ENCODE peak calls at places on chromosomes 16 and 17, in eight cellular contexts. P, E, G, H, F, Y, L and S are unnamed samples.

GRCh38 chr17:42122371-42123303 is at the start of gene HSPB9:
- DNase-seq in P (peak; percentile 95), E (no peak), G (no peak), H (no peak), F (peak; percentile 55), Y (no peak), L (no peak), S (no peak)

GRCh38 chr16:69404275-69404805 is 18.5 kb upstream of the TERF2 start:
- DNase-seq in P (peak; percentile 18), E (peak; percentile 64), G (no peak), H (no peak), F (no peak), Y (peak; percentile 55), L (peak; percentile 57), S (no peak)

GRCh38 chr16:87951550-87952538 is 610 bp downstream of the BANP start:
- DNase-seq in P (peak; percentile 33), E (no peak), G (no peak), H (no peak), F (no peak), Y (no peak), L (no peak), S (peak; percentile 20)

GRCh38 chr16:72723781-72724180 is 324.1 kb downstream of the ZFHX3 start:
- DNase-seq in P (no peak), E (no peak), G (no peak), H (no peak), F (no peak), Y (peak; percentile 34), L (peak; percentile 26), S (peak; percentile 64)

GRCh38 chr17:41061969-41062368 is 2.1 kb upstream of the KRTAP2-3 start:
- DNase-seq in P (no peak), E (peak; percentile 23), G (no peak), H (no peak), F (no peak), Y (peak; percentile 90), L (peak; percentile 79), S (peak; percentile 46)

GRCh38 chr17:1720856-1721386 is 3.6 kb upstream of the WDR81 start:
- DNase-seq in P (peak; percentile 77), E (peak; percentile 56), G (peak; percentile 33), H (peak; percentile 63), F (peak; percentile 78), Y (peak; percentile 62), L (no peak), S (peak; percentile 73)

GRCh38 chr16:70703835-70704381 is 18.1 kb upstream of the MTSS2 start:
- DNase-seq in P (no peak), E (no peak), G (no peak), H (no peak), F (no peak), Y (no peak), L (no peak), S (no peak)

GRCh38 chr16:15530085-15530484 is 95.7 kb downstream of the BMERB1 start:
- DNase-seq in P (no peak), E (no peak), G (no peak), H (no peak), F (no peak), Y (no peak), L (no peak), S (no peak)

GRCh38 chr16:4231367-4231766 is 10.5 kb downstream of the SRL start:
- DNase-seq in P (no peak), E (no peak), G (no peak), H (no peak), F (no peak), Y (no peak), L (no peak), S (no peak)

GRCh38 chr16:84451781-84452180 is 52.7 kb downstream of the MEAK7 start:
- DNase-seq in P (no peak), E (no peak), G (no peak), H (no peak), F (no peak), Y (no peak), L (no peak), S (no peak)

GRCh38 chr16:19701091-19701490 is 16.9 kb downstream of the KNOP1 start:
- DNase-seq in P (no peak), E (no peak), G (no peak), H (no peak), F (no peak), Y (peak; percentile 34), L (peak; percentile 43), S (no peak)

GRCh38 chr16:10584956-10585561 is 4.7 kb upstream of the EMP2 start:
- DNase-seq in P (no peak), E (no peak), G (no peak), H (no peak), F (no peak), Y (peak; percentile 51), L (peak; percentile 42), S (no peak)

GRCh38 chr16:29319726-29320125 is 86.8 kb downstream of the NPIPB11 start:
- DNase-seq in P (no peak), E (no peak), G (no peak), H (no peak), F (no peak), Y (no peak), L (no peak), S (no peak)

GRCh38 chr16:25192096-25192495 is 24.7 kb upstream of the AQP8 start:
- DNase-seq in P (no peak), E (no peak), G (no peak), H (no peak), F (no peak), Y (no peak), L (no peak), S (no peak)

GRCh38 chr17:9842057-9842758 is 16.5 kb downstream of the GLP2R start:
- DNase-seq in P (no peak), E (peak; percentile 65), G (no peak), H (no peak), F (no peak), Y (peak; percentile 85), L (peak; percentile 86), S (peak; percentile 36)

GRCh38 chr17:38611070-38611786 is 5.5 kb upstream of the SRCIN1 start:
- DNase-seq in P (no peak), E (no peak), G (no peak), H (peak; percentile 3), F (no peak), Y (no peak), L (no peak), S (no peak)

GRCh38 chr17:12637015-12637414 is 28.7 kb upstream of the MYOCD start:
- DNase-seq in P (no peak), E (peak; percentile 56), G (no peak), H (no peak), F (no peak), Y (peak; percentile 96), L (peak; percentile 94), S (peak; percentile 93)

GRCh38 chr16:47726031-47726675 is 265.0 kb downstream of the PHKB start:
- DNase-seq in P (no peak), E (no peak), G (no peak), H (no peak), F (no peak), Y (no peak), L (no peak), S (peak; percentile 10)

GRCh38 chr17:76955191-76955590 is 87.0 kb downstream of the MGAT5B start:
- DNase-seq in P (no peak), E (no peak), G (no peak), H (no peak), F (no peak), Y (no peak), L (no peak), S (no peak)

GRCh38 chr17:80859004-80859941 is 132.4 kb upstream of the CHMP6 start:
- DNase-seq in P (peak; percentile 44), E (no peak), G (no peak), H (no peak), F (peak; percentile 54), Y (peak; percentile 89), L (peak; percentile 53), S (peak; percentile 90)

GRCh38 chr17:8190506-8190905 is 526 bp upstream of the BORCS6 start:
- DNase-seq in P (no peak), E (no peak), G (no peak), H (no peak), F (no peak), Y (no peak), L (no peak), S (no peak)

GRCh38 chr17:8189041-8189710 is 804 bp downstream of the BORCS6 start:
- DNase-seq in P (no peak), E (no peak), G (no peak), H (no peak), F (no peak), Y (no peak), L (no peak), S (peak; percentile 36)

GRCh38 chr17:8188408-8188839 is 1.6 kb downstream of the BORCS6 start:
- DNase-seq in P (no peak), E (no peak), G (no peak), H (no peak), F (no peak), Y (no peak), L (no peak), S (no peak)

GRCh38 chr17:8189711-8190477 is at the start of gene BORCS6:
- DNase-seq in P (peak; percentile 99), E (peak; percentile 97), G (peak; percentile 87), H (peak; percentile 97), F (peak; percentile 98), Y (peak; percentile 99), L (peak; percentile 95), S (peak; percentile 99)

GRCh38 chr17:8192070-8192815 is 2.3 kb upstream of the BORCS6 start:
- DNase-seq in P (peak; percentile 97), E (peak; percentile 97), G (no peak), H (peak; percentile 86), F (peak; percentile 86), Y (peak; percentile 92), L (peak; percentile 80), S (peak; percentile 91)
- H3K4me3 ChIP-seq in P (peak overlapping the region; percentile 34), E (peak overlapping the region; percentile 40), G (peak overlapping the region; percentile 2), H (peak overlapping the region; percentile 43), F (no peak overlapping the region), Y (peak overlapping the region; percentile 35), L (peak overlapping the region; percentile 15), S (peak overlapping the region; percentile 30)

GRCh38 chr16:2586241-2586640 is 48.4 kb downstream of the PDPK1 start:
- DNase-seq in P (peak; percentile 68), E (no peak), G (no peak), H (no peak), F (no peak), Y (no peak), L (no peak), S (no peak)
- TF ChIP-seq CTCF in P (peak; percentile 70), E (no peak), G (no peak), H (no peak), F (no peak), Y (peak; percentile 35), L (peak; percentile 18), S (peak; percentile 26)

DNA sequence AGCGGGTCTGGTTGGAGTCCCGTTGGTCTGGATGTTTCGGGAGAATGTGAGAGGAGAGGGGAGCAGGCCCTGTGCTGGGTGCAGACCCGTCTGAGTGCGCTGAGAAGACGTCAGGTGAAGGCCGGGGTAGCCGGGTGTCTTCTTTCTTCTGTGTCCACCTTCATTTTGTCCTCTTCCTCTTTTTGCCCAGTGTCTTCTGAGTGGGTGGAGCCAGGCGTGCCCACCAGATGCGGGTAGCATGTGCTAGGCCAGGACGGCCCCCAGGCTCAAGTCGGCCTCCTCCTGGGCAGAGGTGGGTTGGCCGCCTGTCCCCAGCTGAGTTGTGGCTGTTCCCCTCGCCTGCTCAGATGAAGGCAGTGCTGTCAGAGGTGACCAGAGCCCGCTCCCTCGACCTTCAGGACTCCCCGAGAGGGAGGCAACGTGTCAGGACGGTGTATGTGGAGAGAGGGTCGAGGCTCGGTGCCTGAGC is 3.5 kb downstream of the METRNL start:
- DNase-seq in P (no peak), E (no peak), G (no peak), H (no peak), F (no peak), Y (no peak), L (no peak), S (no peak)
- H3K4me3 ChIP-seq in P (no peak overlapping the region), E (no peak overlapping the region), G (no peak overlapping the region), H (no peak overlapping the region), F (no peak overlapping the region), Y (no peak overlapping the region), L (no peak overlapping the region), S (no peak overlapping the region)

GRCh38 chr17:50534222-50534978 is 1.9 kb downstream of the EPN3 start:
- DNase-seq in P (peak; percentile 76), E (peak; percentile 81), G (no peak), H (no peak), F (no peak), Y (no peak), L (no peak), S (no peak)
- TF ChIP-seq CTCF in P (peak; percentile 47), E (peak; percentile 23), G (no peak), H (peak; percentile 31), F (no peak), Y (peak; percentile 51), L (peak; percentile 39), S (peak; percentile 29)